ENCODE peak calls at places on chromosomes 5 and 9, in five cellular contexts. S is astrocyte, Q is cardiac fibroblast, X is brain microvascular endothelial cell, E is A549. O is an unnamed sample.

GRCh38 chr5:24643880-24644279 is 898 bp downstream of the CDH10 start:
- DNase-seq in E (no peak), S (no peak), Q (no peak), X (no peak), O (no peak)

GRCh38 chr5:141618030-141618803 is 583 bp downstream of the DIAPH1 start:
- DNase-seq in E (peak; percentile 78), S (no peak), X (no peak), Q (peak; percentile 42), O (peak; percentile 57)

GRCh38 chr5:142322747-142323479 is 1.9 kb downstream of the SPRY4 start:
- DNase-seq in E (no peak), Q (peak; percentile 80), X (no peak), S (peak; percentile 39), O (no peak)

GRCh38 chr5:65192326-65192725 is 289.4 kb downstream of the ADAMTS6 start:
- DNase-seq in X (no peak), E (no peak), S (peak; percentile 55), Q (no peak), O (no peak)

GRCh38 chr5:2190549-2190948 is 307.8 kb upstream of the IRX4 start:
- DNase-seq in Q (no peak), S (no peak), E (no peak), X (no peak), O (no peak)

GRCh38 chr9:23739753-23740152 is 86.3 kb downstream of the ELAVL2 start:
- DNase-seq in Q (no peak), S (no peak), X (no peak), E (no peak), O (no peak)

GRCh38 chr5:151104795-151105194 is 24.0 kb upstream of the TNIP1 start:
- DNase-seq in Q (peak; percentile 95), X (no peak), E (no peak), S (no peak), O (no peak)

GRCh38 chr9:134229466-134230091 is 65.2 kb upstream of the RNU6ATAC start:
- DNase-seq in Q (no peak), X (no peak), E (no peak), S (no peak), O (no peak)

GRCh38 chr9:71079451-71079850 is 42.0 kb downstream of the TRPM3 start:
- DNase-seq in Q (peak; percentile 18), X (no peak), S (peak; percentile 5), E (peak; percentile 2), O (no peak)

GRCh38 chr5:113606298-113607134 is 93.0 kb downstream of the YTHDC2 start:
- DNase-seq in E (peak; percentile 48), S (peak; percentile 37), X (peak; percentile 60), Q (peak; percentile 79), O (peak; percentile 54)

GRCh38 chr5:1768283-1769000 is 31.2 kb downstream of the MRPL36 start:
- DNase-seq in Q (no peak), S (no peak), E (no peak), X (no peak), O (no peak)

GRCh38 chr9:33234511-33235467 is 5.2 kb upstream of the SPINK4 start:
- DNase-seq in S (no peak), E (peak; percentile 79), Q (no peak), X (peak; percentile 37), O (no peak)

GRCh38 chr9:23587433-23587832 is 238.6 kb downstream of the ELAVL2 start:
- DNase-seq in X (no peak), Q (no peak), S (no peak), E (no peak), O (no peak)

GRCh38 chr5:27494845-27495244 is 456.5 kb upstream of the CDH9 start:
- DNase-seq in S (peak; percentile 16), E (peak; percentile 17), Q (no peak), X (no peak), O (no peak)

GRCh38 chr5:82222597-82223574 is 55.3 kb downstream of the RPS23 start:
- DNase-seq in S (peak; percentile 44), Q (peak; percentile 11), X (no peak), E (no peak), O (no peak)

GRCh38 chr5:131382407-131383395 is 118.8 kb downstream of the CDC42SE2 start:
- DNase-seq in E (peak; percentile 85), X (peak; percentile 52), S (no peak), Q (peak; percentile 63), O (peak; percentile 52)

GRCh38 chr5:59587489-59588337 is 305.8 kb downstream of the PDE4D start:
- DNase-seq in E (peak; percentile 92), X (peak; percentile 74), Q (peak; percentile 73), S (peak; percentile 83), O (no peak)

GRCh38 chr5:120882042-120882775 is 418.1 kb downstream of the PRR16 start:
- DNase-seq in S (no peak), X (no peak), E (no peak), Q (no peak), O (no peak)

GRCh38 chr5:123421773-123422172 is 1.4 kb downstream of the CEP120 start:
- DNase-seq in Q (no peak), S (no peak), E (no peak), X (no peak), O (no peak)

GRCh38 chr5:132090107-132090506 is 16.5 kb downstream of the CSF2 start:
- DNase-seq in E (peak; percentile 11), X (peak; percentile 76), Q (peak; percentile 73), S (peak; percentile 92), O (no peak)

GRCh38 chr5:137250421-137250820 is 248.7 kb downstream of the SPOCK1 start:
- DNase-seq in S (no peak), E (no peak), Q (peak; percentile 6), X (no peak), O (no peak)

GRCh38 chr5:167269146-167269545 is 1022.3 kb upstream of the WWC1 start:
- DNase-seq in X (no peak), E (no peak), Q (no peak), S (no peak), O (no peak)

GRCh38 chr9:136977223-136978072 is at the start of gene PTGDS:
- DNase-seq in Q (peak; percentile 80), E (no peak), X (no peak), S (no peak), O (no peak)

GRCh38 chr5:22651355-22651754 is 201.8 kb downstream of the CDH12 start:
- DNase-seq in E (no peak), X (no peak), Q (no peak), S (no peak), O (no peak)

GRCh38 chr9:33649463-33649862 is 125.4 kb downstream of the ANKRD18B start:
- DNase-seq in E (no peak), Q (no peak), X (no peak), S (no peak), O (no peak)

GRCh38 chr9:134559013-134559412 is 82.6 kb upstream of the COL5A1 start:
- DNase-seq in X (no peak), Q (no peak), S (no peak), E (no peak), O (no peak)

GRCh38 chr5:179621551-179621971 is 1.9 kb downstream of the HNRNPH1 start:
- DNase-seq in E (no peak), Q (no peak), X (no peak), S (no peak), O (no peak)

DNA sequence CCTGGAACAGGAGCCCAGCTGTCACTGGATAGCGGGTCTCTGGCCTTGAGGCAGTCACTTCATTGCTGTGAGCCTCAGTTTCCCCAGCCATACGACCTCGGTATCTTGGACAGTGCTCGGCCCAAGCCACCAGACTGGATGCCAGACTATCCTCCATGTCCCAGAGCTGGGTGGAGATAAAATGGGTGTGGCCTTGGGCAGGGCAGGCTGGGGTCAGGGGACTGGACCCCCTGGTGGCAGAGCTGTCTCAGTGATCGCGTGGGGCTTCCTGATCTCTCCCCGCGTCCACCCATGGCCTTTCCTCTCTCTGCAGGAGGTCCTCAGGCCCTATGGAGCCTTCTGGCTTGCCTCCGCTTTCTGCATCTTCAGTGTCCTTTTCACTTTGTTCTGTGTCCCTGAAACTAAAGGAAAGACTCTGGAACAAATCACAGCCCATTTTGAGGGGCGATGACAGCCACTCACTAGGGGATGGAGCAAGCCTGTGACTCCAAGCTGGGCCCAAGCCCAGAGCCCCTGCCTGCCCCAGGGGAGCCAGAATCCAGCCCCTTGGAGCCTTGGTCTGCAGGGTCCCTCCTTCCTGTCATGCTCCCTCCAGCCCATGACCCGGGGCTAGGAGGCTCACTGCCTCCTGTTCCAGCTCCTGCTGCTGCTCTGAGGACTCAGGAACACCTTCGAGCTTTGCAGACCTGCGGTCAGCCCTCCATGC is 10.0 kb downstream of the SLC2A8 start:
- DNase-seq in E (no peak), Q (no peak), X (no peak), S (no peak), O (no peak)
- TF ChIP-seq CTCF in E (no peak), Q (no peak), X (no peak), S (no peak), O (no peak)

DNA sequence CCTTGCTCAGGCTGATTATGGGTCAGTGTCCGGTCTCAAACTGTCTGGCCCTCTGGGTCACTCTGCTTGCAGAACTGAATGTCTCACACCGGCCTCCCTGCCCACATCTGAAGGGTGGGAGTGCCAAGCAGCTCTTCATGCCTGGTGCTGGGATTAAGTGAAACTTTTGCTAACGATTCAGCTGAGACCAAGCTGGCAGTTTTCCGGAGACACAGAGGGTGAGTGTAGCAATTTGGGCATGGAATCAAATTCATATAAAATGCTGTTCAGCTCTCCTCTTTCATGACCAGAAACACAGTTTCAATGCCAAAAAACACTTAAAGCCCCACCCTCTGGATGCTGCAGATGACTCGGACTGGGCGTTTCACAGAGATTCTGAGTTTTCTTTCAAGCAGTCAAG is 207.5 kb downstream of the NXNL2 start:
- DNase-seq in X (peak; percentile 42), S (peak; percentile 69), E (no peak), Q (peak; percentile 91), O (no peak)
- TF ChIP-seq CTCF in X (no peak), S (no peak), E (no peak), Q (no peak), O (no peak)

GRCh38 chr5:157520911-157521703 is 54.5 kb downstream of the ADAM19 start:
- DNase-seq in E (peak; percentile 30), X (no peak), S (peak; percentile 77), Q (peak; percentile 94), O (no peak)

GRCh38 chr5:157519579-157520253 is 55.9 kb downstream of the ADAM19 start:
- DNase-seq in Q (no peak), X (no peak), S (no peak), E (no peak), O (peak; percentile 79)

GRCh38 chr5:157523976-157524375 is 51.6 kb downstream of the ADAM19 start:
- DNase-seq in X (no peak), Q (peak; percentile 61), S (peak; percentile 23), E (no peak), O (no peak)

GRCh38 chr5:157518963-157519362 is 56.6 kb downstream of the ADAM19 start:
- DNase-seq in Q (no peak), X (no peak), S (no peak), E (no peak), O (peak; percentile 58)

GRCh38 chr5:157521704-157522029 is 53.9 kb downstream of the ADAM19 start:
- DNase-seq in X (no peak), E (no peak), S (no peak), Q (no peak), O (no peak)
- TF ChIP-seq CTCF in X (no peak), E (no peak), S (no peak), Q (no peak), O (no peak)

GRCh38 chr5:69364850-69365249 is 4.5 kb downstream of the AK6 start:
- DNase-seq in E (no peak), X (no peak), S (peak; percentile 4), Q (no peak), O (no peak)

GRCh38 chr5:69367697-69368279 is 1.5 kb downstream of the AK6 start:
- DNase-seq in S (no peak), Q (no peak), E (no peak), X (no peak), O (no peak)

GRCh38 chr5:69360442-69360841 is 8.9 kb downstream of the AK6 start:
- DNase-seq in E (no peak), S (no peak), X (no peak), Q (no peak), O (no peak)

GRCh38 chr5:69368458-69369368 is 607 bp downstream of the AK6 start:
- DNase-seq in Q (no peak), S (peak; percentile 54), X (peak; percentile 15), E (peak; percentile 3), O (no peak)

GRCh38 chr5:69364414-69364813 is 4.9 kb downstream of the AK6 start:
- DNase-seq in X (peak; percentile 13), S (no peak), E (peak; percentile 57), Q (peak; percentile 17), O (peak; percentile 25)
- TF ChIP-seq CTCF in X (peak; percentile 50), S (peak; percentile 53), E (peak; percentile 19), Q (peak; percentile 52), O (no peak)

O was measured in GM20000.